ENCODE peak calls at places on chromosomes 7 and 10, in six cellular contexts. F, W, K, J, D and P are unnamed samples.
A peak's percentile ranks its signal among the peaks of the same experiment; 100 is the strongest.

GRCh38 chr10:117751259-117751658 is 208.7 kb downstream of the EMX2 start:
- DNase-seq in F (no peak), W (no peak), K (no peak), J (no peak), D (no peak), P (peak; percentile 83)

GRCh38 chr7:113268757-113269156 is 150.4 kb upstream of the SMIM30 start:
- DNase-seq in F (peak; percentile 33), W (no peak), K (no peak), J (no peak), D (no peak), P (no peak)

GRCh38 chr10:69383485-69384089 is 33.1 kb downstream of the TACR2 start:
- DNase-seq in F (peak; percentile 84), W (no peak), K (peak; percentile 75), J (no peak), D (no peak), P (no peak)

GRCh38 chr10:35453855-35454532 is 117.7 kb downstream of the CCNY start:
- DNase-seq in F (peak; percentile 74), W (peak; percentile 59), K (no peak), J (no peak), D (no peak), P (no peak)

GRCh38 chr7:77714195-77714594 is 17.9 kb downstream of the RSBN1L start:
- DNase-seq in F (no peak), W (no peak), K (no peak), J (no peak), D (no peak), P (no peak)

GRCh38 chr10:35565602-35566061 is 39.5 kb upstream of the GJD4 start:
- DNase-seq in F (peak; percentile 71), W (no peak), K (no peak), J (no peak), D (no peak), P (no peak)

GRCh38 chr10:86594535-86594934 is 59.8 kb upstream of the OPN4 start:
- DNase-seq in F (peak; percentile 60), W (no peak), K (no peak), J (no peak), D (no peak), P (no peak)

GRCh38 chr10:49398986-49399385 is 3.1 kb upstream of the DRGX start:
- DNase-seq in F (no peak), W (no peak), K (no peak), J (no peak), D (no peak), P (no peak)

GRCh38 chr10:106836923-106837322 is 327.6 kb downstream of the SORCS1 start:
- DNase-seq in F (no peak), W (peak; percentile 11), K (no peak), J (no peak), D (no peak), P (no peak)
- TF ChIP-seq CTCF in F (no peak), W (no peak), K (no peak), J (no peak), D (no peak), P (no peak)

GRCh38 chr7:100071018-100071723 is 10.4 kb downstream of the ZNF3 start:
- DNase-seq in F (no peak), W (no peak), K (no peak), J (no peak), D (no peak), P (no peak)
- TF ChIP-seq POLR2A in F (no peak), W (no peak), K (no peak), J (no peak), D (no peak), P (no peak)

GRCh38 chr7:157397751-157398691 is 61.2 kb downstream of the DNAJB6 start:
- DNase-seq in F (peak; percentile 81), W (peak; percentile 31), K (no peak), J (no peak), D (no peak), P (no peak)
- TF ChIP-seq CTCF in F (peak; percentile 47), W (no peak), K (peak; percentile 60), J (no peak), D (peak; percentile 37), P (no peak)

DNA sequence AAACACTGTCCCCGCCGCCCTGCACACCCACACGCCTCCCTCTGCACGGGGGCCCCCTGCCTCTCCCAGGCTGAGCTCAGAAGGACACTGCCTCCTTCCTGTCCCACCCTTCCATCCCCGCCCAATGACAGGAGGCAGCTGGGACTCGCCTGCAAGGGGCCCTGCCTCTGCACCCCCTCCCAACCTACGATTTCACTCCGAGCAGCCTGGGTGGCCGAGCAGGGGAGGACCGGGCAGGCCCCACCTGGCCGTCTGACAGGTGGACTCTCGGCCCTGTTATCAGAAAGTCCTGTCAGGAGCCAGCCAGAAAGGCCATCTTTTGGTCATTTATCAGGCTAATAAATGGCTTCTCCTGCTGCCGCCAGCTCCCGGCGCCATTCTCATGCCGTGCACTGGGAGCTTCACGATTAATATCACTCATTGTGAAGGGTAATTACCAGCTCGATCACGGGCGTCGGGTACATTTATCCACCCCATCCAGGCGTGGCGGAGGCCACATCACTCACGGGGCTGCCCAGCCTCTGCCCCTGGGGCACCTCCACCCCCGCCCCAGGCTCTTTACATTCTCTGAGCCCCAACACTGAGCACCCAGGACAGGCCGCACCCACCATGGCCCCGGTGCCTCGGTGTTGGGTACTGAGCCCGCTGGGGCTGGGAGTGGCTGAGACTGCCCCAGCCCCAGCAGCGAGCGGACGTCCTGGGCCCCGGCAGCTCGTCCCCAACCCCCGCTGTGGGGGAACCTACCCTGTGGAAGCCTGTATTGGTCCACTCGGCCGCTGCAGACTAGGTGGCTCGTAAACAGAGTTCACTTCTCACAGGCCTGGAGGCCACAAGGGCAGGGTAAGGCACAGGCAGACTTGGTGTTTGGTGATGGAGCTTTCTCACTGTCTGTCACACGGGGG is 183.8 kb downstream of the ELFN1 start:
- DNase-seq in F (no peak), W (peak; percentile 13), K (peak; percentile 55), J (no peak), D (no peak), P (no peak)
- TF ChIP-seq POLR2A in F (no peak), W (no peak), K (no peak), J (no peak), D (no peak), P (no peak)

GRCh38 chr10:3886666-3887251 is 101.8 kb upstream of the KLF6 start:
- DNase-seq in F (peak; percentile 96), W (peak; percentile 87), K (no peak), J (peak; percentile 67), D (no peak), P (no peak)

GRCh38 chr10:3886191-3886590 is 101.2 kb upstream of the KLF6 start:
- DNase-seq in F (peak; percentile 61), W (peak; percentile 36), K (peak; percentile 81), J (no peak), D (no peak), P (no peak)

GRCh38 chr10:3881622-3882021 is 96.6 kb upstream of the KLF6 start:
- DNase-seq in F (no peak), W (no peak), K (no peak), J (no peak), D (no peak), P (no peak)

GRCh38 chr10:3879073-3879472 is 94.1 kb upstream of the KLF6 start:
- DNase-seq in F (no peak), W (peak; percentile 1), K (no peak), J (no peak), D (no peak), P (no peak)

DNA sequence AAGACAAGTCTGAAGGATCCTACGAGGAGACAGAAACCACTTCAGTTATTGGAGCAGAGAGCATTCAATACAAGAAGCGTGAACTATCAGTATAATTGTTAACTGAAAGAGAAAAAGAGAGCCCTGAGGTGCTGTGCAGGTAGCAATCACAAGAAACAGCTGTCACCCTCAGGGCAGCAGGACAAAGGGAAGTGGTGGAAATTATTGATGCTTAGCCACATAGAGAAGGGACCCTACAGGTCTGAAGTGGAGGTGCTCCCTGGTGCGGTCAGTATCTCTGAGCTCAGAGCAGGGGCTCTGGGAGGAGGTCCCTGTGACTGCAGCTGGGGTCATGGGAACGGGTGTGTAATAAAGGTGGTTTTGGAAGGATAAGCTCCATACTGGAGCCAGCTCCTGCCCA is 97.8 kb upstream of the KLF6 start:
- DNase-seq in F (no peak), W (no peak), K (no peak), J (no peak), D (no peak), P (no peak)
- TF ChIP-seq CTCF in F (no peak), W (no peak), K (no peak), J (no peak), D (no peak), P (no peak)

DNA sequence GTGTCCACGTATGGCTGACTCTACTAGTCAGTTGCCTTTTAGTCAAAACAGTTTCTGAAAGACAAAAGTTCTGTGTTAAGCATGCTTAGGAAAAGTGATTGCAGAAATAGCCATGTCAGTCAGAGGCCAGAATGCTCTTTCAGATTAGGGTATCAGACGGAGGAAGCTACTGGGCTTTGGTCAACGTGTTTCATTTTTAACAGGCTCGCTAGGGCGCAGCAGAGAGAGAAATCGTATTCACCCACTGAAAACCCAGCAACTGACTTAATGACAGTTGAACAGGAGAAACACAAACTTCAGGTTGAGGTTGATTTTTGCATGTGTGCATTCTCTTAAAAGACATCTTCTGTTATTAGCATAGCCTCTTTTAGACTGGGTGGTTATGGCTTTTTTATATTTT is 322.6 kb upstream of the KIAA1217 start:
- DNase-seq in F (no peak), W (peak; percentile 6), K (no peak), J (no peak), D (no peak), P (no peak)
- TF ChIP-seq POLR2A in F (no peak), W (no peak), K (no peak), J (no peak), D (no peak), P (no peak)

GRCh38 chr10:122461729-122462532 is 578 bp downstream of the HTRA1 start:
- DNase-seq in F (no peak), W (peak; percentile 65), K (no peak), J (no peak), D (no peak), P (no peak)

GRCh38 chr10:122460891-122461293 is 461 bp upstream of the HTRA1 start:
- DNase-seq in F (no peak), W (no peak), K (no peak), J (no peak), D (no peak), P (no peak)

GRCh38 chr10:122459586-122460273 is 1.6 kb upstream of the HTRA1 start:
- DNase-seq in F (peak; percentile 58), W (no peak), K (no peak), J (no peak), D (no peak), P (peak; percentile 57)

GRCh38 chr10:122462533-122463465 is 1.4 kb downstream of the HTRA1 start:
- DNase-seq in F (peak; percentile 51), W (peak; percentile 39), K (peak; percentile 79), J (peak; percentile 45), D (no peak), P (no peak)

DNA sequence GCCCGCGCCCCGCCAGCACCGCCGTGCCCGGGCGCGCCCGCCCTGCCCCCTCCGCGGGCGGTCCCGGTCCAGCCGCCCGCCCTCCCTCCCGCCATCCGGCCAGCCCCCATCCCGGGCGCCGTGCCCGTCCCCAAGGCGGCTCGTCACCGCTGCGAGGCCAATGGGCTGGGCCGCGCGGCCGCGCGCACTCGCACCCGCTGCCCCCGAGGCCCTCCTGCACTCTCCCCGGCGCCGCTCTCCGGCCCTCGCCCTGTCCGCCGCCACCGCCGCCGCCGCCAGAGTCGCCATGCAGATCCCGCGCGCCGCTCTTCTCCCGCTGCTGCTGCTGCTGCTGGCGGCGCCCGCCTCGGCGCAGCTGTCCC is at the start of gene HTRA1:
- DNase-seq in F (peak; percentile 61), W (peak; percentile 73), K (peak; percentile 90), J (peak; percentile 49), D (no peak), P (no peak)
- TF ChIP-seq CTCF in F (no peak), W (no peak), K (no peak), J (no peak), D (no peak), P (no peak)